ENCODE peak calls at places on chromosomes 12 and 14, in nine cellular contexts. A is RWPE1, K is fibroblast of lung, L is upper lobe of left lung, T is upper lobe of right lung, O is foreskin fibroblast, B is GM06990, Q is LNCaP clone FGC, W is transverse colon. C is an unnamed sample.
A peak's percentile ranks its signal among the peaks of the same experiment; 100 is the strongest.

GRCh38 chr14:74867673-74868072 is 8.3 kb downstream of the PROX2 start:
- DNase-seq in L (no peak), T (no peak), W (no peak), K (no peak), Q (no peak), B (no peak), A (no peak), O (peak; percentile 81), C (no peak)

GRCh38 chr12:131831635-131832041 is 3.4 kb downstream of the MMP17 start:
- DNase-seq in A (no peak), T (no peak), L (no peak), K (peak; percentile 92), O (peak; percentile 95), W (no peak), Q (no peak), B (no peak), C (no peak)

GRCh38 chr14:103104654-103105511 is 10.4 kb downstream of the EXOC3L4 start:
- DNase-seq in W (peak; percentile 78), O (peak; percentile 68), A (peak; percentile 75), B (peak; percentile 73), Q (no peak), K (peak; percentile 69), T (peak; percentile 89), L (peak; percentile 96), C (peak; percentile 58)

GRCh38 chr12:106138646-106139421 is at the start of gene NUAK1:
- DNase-seq in O (peak; percentile 60), K (peak; percentile 33), W (peak; percentile 45), A (peak; percentile 20), L (peak; percentile 92), B (no peak), T (peak; percentile 79), Q (no peak), C (peak; percentile 40)

GRCh38 chr12:103793046-103793445 is 48.0 kb downstream of the NT5DC3 start:
- DNase-seq in A (no peak), Q (no peak), L (no peak), W (no peak), K (no peak), B (no peak), T (no peak), O (no peak), C (peak; percentile 74)

GRCh38 chr12:57533108-57533507 is 10.5 kb downstream of the MBD6 start:
- DNase-seq in Q (no peak), O (no peak), A (no peak), B (no peak), L (no peak), T (no peak), K (no peak), W (no peak), C (no peak)

GRCh38 chr14:96362071-96362964 is 823 bp downstream of the ATG2B start:
- DNase-seq in B (peak; percentile 51), T (no peak), A (peak; percentile 45), Q (peak; percentile 98), W (peak; percentile 68), K (peak; percentile 37), L (no peak), O (peak; percentile 62), C (peak; percentile 70)

GRCh38 chr14:95814363-95815225 is 62.0 kb upstream of the TUNAR start:
- DNase-seq in T (no peak), B (no peak), A (no peak), O (no peak), K (no peak), W (no peak), Q (no peak), L (no peak), C (no peak)

GRCh38 chr14:51650721-51651387 is 856 bp upstream of the FRMD6 start:
- DNase-seq in Q (no peak), L (no peak), O (peak; percentile 55), B (peak; percentile 12), K (no peak), W (peak; percentile 17), T (no peak), A (no peak), C (no peak)

GRCh38 chr12:103627189-103627855 is 40.2 kb downstream of the STAB2 start:
- DNase-seq in K (no peak), W (no peak), Q (no peak), O (no peak), A (no peak), T (no peak), B (no peak), L (no peak), C (no peak)

GRCh38 chr12:11722071-11722470 is 72.6 kb downstream of the ETV6 start:
- DNase-seq in Q (no peak), W (no peak), L (no peak), T (no peak), O (no peak), B (no peak), K (no peak), A (no peak), C (no peak)

GRCh38 chr12:118326971-118327370 is 45.7 kb downstream of the TAOK3 start:
- DNase-seq in O (peak; percentile 66), T (no peak), A (no peak), W (no peak), B (no peak), K (peak; percentile 41), L (no peak), Q (no peak), C (no peak)

GRCh38 chr14:98612434-98613200 is 659.4 kb downstream of the BCL11B start:
- DNase-seq in K (no peak), T (no peak), B (no peak), O (no peak), Q (no peak), L (no peak), W (no peak), A (no peak), C (no peak)

GRCh38 chr14:91754819-91755218 is 22.9 kb upstream of the CATSPERB start:
- DNase-seq in A (no peak), K (no peak), Q (no peak), L (no peak), O (no peak), T (no peak), B (no peak), W (peak; percentile 18), C (no peak)

GRCh38 chr12:95626854-95627253 is 75.6 kb upstream of the USP44 start:
- DNase-seq in B (no peak), T (no peak), A (no peak), Q (peak; percentile 54), W (no peak), L (no peak), K (no peak), O (no peak), C (no peak)

GRCh38 chr14:92308676-92309075 is 14.3 kb upstream of the SLC24A4 start:
- DNase-seq in K (no peak), L (peak; percentile 36), W (no peak), O (peak; percentile 6), Q (peak; percentile 10), A (no peak), B (no peak), T (no peak), C (no peak)

GRCh38 chr12:14066021-14066420 is 84.6 kb upstream of the GRIN2B start:
- DNase-seq in L (no peak), B (no peak), W (no peak), K (no peak), T (no peak), Q (no peak), A (peak; percentile 68), O (no peak), C (peak; percentile 90)

GRCh38 chr12:95462081-95462480 is 11.9 kb upstream of the METAP2 start:
- DNase-seq in O (no peak), T (no peak), W (no peak), L (no peak), A (no peak), B (no peak), K (no peak), Q (no peak), C (no peak)

GRCh38 chr14:101113835-101114725 is 210.6 kb upstream of the RTL1 start:
- DNase-seq in A (no peak), T (no peak), W (no peak), L (no peak), K (no peak), B (no peak), Q (no peak), O (no peak), C (no peak)

GRCh38 chr14:99503848-99504453 is 22.7 kb downstream of the CCNK start:
- DNase-seq in B (no peak), O (no peak), A (no peak), Q (no peak), W (no peak), T (peak; percentile 36), K (no peak), L (peak; percentile 60), C (no peak)

DNA sequence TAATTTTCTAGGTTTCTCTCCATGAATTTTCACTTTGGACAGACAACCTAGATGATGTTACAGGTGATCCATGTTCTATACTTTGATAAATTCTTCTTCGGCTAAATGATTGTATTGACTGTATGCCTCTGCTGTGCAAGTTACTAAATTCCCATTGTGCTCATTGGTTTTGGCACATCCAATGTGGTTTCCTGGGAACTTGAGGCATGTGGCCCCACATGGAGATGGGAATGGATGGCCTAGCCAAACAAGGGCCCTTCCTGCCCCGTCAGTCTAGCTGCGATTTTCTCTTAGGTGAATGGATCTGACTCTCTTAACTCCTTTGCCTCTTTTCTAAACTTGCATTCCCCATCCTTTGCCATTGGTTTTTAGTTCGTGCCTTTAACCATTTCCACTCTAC is 186.2 kb downstream of the PELI2 start:
- DNase-seq in K (no peak), L (no peak), A (no peak), T (no peak), O (no peak), Q (no peak), W (no peak), B (no peak), C (no peak)
- TF ChIP-seq CTCF in K (no peak), L (no peak), A (no peak), T (no peak), O (no peak), Q (no peak), W (no peak), B (no peak), C (no peak)

GRCh38 chr12:70240677-70241076 is 2.6 kb upstream of the CNOT2 start:
- DNase-seq in O (no peak), Q (no peak), A (no peak), K (no peak), W (no peak), L (no peak), B (no peak), T (no peak), C (no peak)
- TF ChIP-seq CTCF in O (no peak), Q (no peak), A (no peak), K (no peak), W (no peak), L (no peak), B (no peak), T (no peak), C (no peak)

GRCh38 chr12:20486233-20486632 is 117.9 kb downstream of the PDE3A start:
- DNase-seq in W (no peak), Q (no peak), K (peak; percentile 49), A (no peak), T (no peak), B (no peak), O (peak; percentile 48), L (no peak), C (no peak)
- TF ChIP-seq CTCF in W (no peak), Q (peak; percentile 23), K (no peak), A (no peak), T (no peak), B (no peak), O (peak; percentile 10), L (no peak), C (no peak)

DNA sequence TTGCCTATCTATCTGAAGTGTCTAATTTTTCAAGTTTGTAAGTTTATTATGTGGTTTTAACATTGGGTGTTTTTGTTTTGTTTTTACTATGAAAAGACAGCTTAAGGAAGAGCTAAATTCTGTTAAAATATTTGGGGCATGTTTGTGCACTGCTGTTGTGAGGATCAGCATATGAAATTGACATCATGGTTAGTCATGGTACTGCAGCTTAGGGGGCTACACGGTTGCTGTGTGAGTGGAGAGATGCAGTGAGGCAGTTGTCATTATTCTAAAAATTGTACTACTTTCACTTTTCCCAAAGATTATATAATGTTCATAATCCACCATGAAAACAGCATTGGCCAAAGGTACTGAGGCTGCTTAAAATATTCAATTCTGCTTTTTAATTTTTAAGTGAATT is 49.0 kb downstream of the ZC3H14 start:
- DNase-seq in O (peak; percentile 11), Q (no peak), B (no peak), L (no peak), A (no peak), K (no peak), T (no peak), W (no peak), C (no peak)
- TF ChIP-seq CTCF in O (no peak), Q (no peak), B (no peak), L (no peak), A (no peak), K (no peak), T (no peak), W (no peak), C (no peak)